ENCODE peak calls at places on chromosome 7, in seven cellular contexts. F is cardiac fibroblast, P is GM12891, Y is T-helper 2 cell, S is hippocampal formation, W is WTC11, H is fibroblast of lung. G is an unnamed sample.
A peak's percentile ranks its signal among the peaks of the same experiment; 100 is the strongest.

GRCh38 chr7:135957627-135958026 is 19.5 kb downstream of the MTPN start:
- DNase-seq in S (no peak), H (no peak), Y (no peak), F (no peak), W (no peak), P (no peak), G (no peak)

GRCh38 chr7:80826520-80827237 is 92.2 kb downstream of the SEMA3C start:
- DNase-seq in P (no peak), Y (no peak), S (no peak), F (no peak), W (no peak), H (peak; percentile 94), G (no peak)

GRCh38 chr7:140155428-140155827 is 21.4 kb downstream of the KDM7A start:
- DNase-seq in F (no peak), H (no peak), S (no peak), W (no peak), P (no peak), Y (no peak), G (no peak)

GRCh38 chr7:133197972-133198544 is 54.8 kb upstream of the EXOC4 start:
- DNase-seq in Y (no peak), H (no peak), F (no peak), P (no peak), S (no peak), W (no peak), G (no peak)

GRCh38 chr7:139602143-139602722 is 78.7 kb downstream of the CLEC2L start:
- DNase-seq in S (no peak), W (no peak), H (peak; percentile 34), F (peak; percentile 54), Y (peak; percentile 61), P (no peak), G (no peak)

GRCh38 chr7:129636641-129637040 is 25.1 kb downstream of the NRF1 start:
- DNase-seq in W (no peak), F (no peak), S (no peak), H (no peak), Y (no peak), P (no peak), G (no peak)

GRCh38 chr7:27165089-27165654 is at the start of gene HOXA9:
- DNase-seq in S (no peak), H (no peak), P (no peak), W (peak; percentile 17), Y (no peak), F (no peak), G (no peak)

GRCh38 chr7:137916980-137917645 is 70.3 kb upstream of the DGKI start:
- DNase-seq in Y (no peak), F (no peak), H (no peak), P (no peak), W (no peak), S (no peak), G (no peak)

GRCh38 chr7:3879337-3880054 is 578.4 kb downstream of the SDK1 start:
- DNase-seq in S (no peak), P (no peak), W (no peak), H (peak; percentile 9), Y (no peak), F (no peak), G (no peak)

GRCh38 chr7:76300210-76300731 is 2.2 kb upstream of the HSPB1 start:
- DNase-seq in W (no peak), H (peak; percentile 89), Y (no peak), S (no peak), F (peak; percentile 93), P (no peak), G (no peak)

GRCh38 chr7:35722054-35722849 is 27.3 kb upstream of the HERPUD2 start:
- DNase-seq in W (no peak), S (no peak), P (no peak), Y (peak; percentile 93), H (no peak), F (no peak), G (no peak)

GRCh38 chr7:66542528-66543373 is 85.9 kb upstream of the KCTD7 start:
- DNase-seq in S (no peak), F (peak; percentile 70), P (no peak), Y (no peak), W (no peak), H (peak; percentile 12), G (no peak)

GRCh38 chr7:158695726-158696452 is 8.7 kb downstream of the NCAPG2 start:
- DNase-seq in S (peak; percentile 46), P (no peak), F (peak; percentile 87), W (no peak), Y (peak; percentile 57), H (peak; percentile 78), G (peak; percentile 61)

GRCh38 chr7:154503962-154504550 is 451.9 kb downstream of the DPP6 start:
- DNase-seq in H (peak; percentile 26), S (no peak), F (peak; percentile 59), W (no peak), P (no peak), Y (peak; percentile 13), G (no peak)

GRCh38 chr7:25454562-25455031 is 226.3 kb upstream of the NPVF start:
- DNase-seq in Y (no peak), P (no peak), F (peak; percentile 3), H (no peak), W (no peak), S (no peak), G (no peak)

GRCh38 chr7:47149208-47149864 is 432.6 kb downstream of the TNS3 start:
- DNase-seq in F (no peak), Y (no peak), W (no peak), P (no peak), S (no peak), H (no peak), G (no peak)

GRCh38 chr7:108454317-108454673 is 1.9 kb downstream of the NRCAM start:
- DNase-seq in H (no peak), S (no peak), F (no peak), P (no peak), Y (no peak), W (no peak), G (no peak)

GRCh38 chr7:12436896-12437535 is 33.4 kb upstream of the VWDE start:
- DNase-seq in H (peak; percentile 65), P (no peak), W (peak; percentile 51), Y (peak; percentile 2), F (peak; percentile 63), S (no peak), G (no peak)

GRCh38 chr7:113331155-113331898 is 213.0 kb upstream of the SMIM30 start:
- DNase-seq in P (no peak), H (no peak), Y (no peak), F (no peak), S (no peak), W (peak; percentile 59), G (no peak)

GRCh38 chr7:133486-133885 is 58.9 kb upstream of the FAM20C start:
- DNase-seq in W (no peak), F (no peak), Y (no peak), P (no peak), S (no peak), H (no peak), G (no peak)

GRCh38 chr7:120783273-120783672 is 74.7 kb downstream of the TSPAN12 start:
- DNase-seq in W (no peak), F (no peak), H (no peak), P (no peak), Y (no peak), S (no peak), G (no peak)

GRCh38 chr7:150417863-150418262 is 32.6 kb upstream of the GIMAP8 start:
- DNase-seq in Y (no peak), F (no peak), W (no peak), S (no peak), P (no peak), H (no peak), G (no peak)

GRCh38 chr7:17814058-17814457 is 126.2 kb downstream of the SNX13 start:
- DNase-seq in F (no peak), Y (no peak), W (no peak), S (no peak), H (no peak), P (no peak), G (no peak)

GRCh38 chr7:134014935-134015334 is 112.2 kb upstream of the LRGUK start:
- DNase-seq in P (no peak), F (peak; percentile 9), Y (no peak), H (no peak), W (no peak), S (no peak), G (no peak)

GRCh38 chr7:113775804-113776203 is 143.0 kb downstream of the PPP1R3A start:
- DNase-seq in F (no peak), W (no peak), H (no peak), P (no peak), Y (no peak), S (no peak), G (no peak)

GRCh38 chr7:104848386-104848990 is 165.5 kb upstream of the KMT2E start:
- DNase-seq in W (peak; percentile 84), S (peak; percentile 65), F (peak; percentile 60), H (peak; percentile 17), P (no peak), Y (peak; percentile 15), G (peak; percentile 22)

GRCh38 chr7:127478040-127478386 is 85.5 kb upstream of the ZNF800 start:
- DNase-seq in W (no peak), P (no peak), S (no peak), F (no peak), Y (peak; percentile 7), H (no peak), G (peak; percentile 34)

G was measured in CD8-positive, alpha-beta memory T cell.